ENCODE peak calls at places on chromosome 12, in six cellular contexts. D is A549, W is body of pancreas, C is transverse colon, J is uterus, F is esophagus muscularis mucosa. Y is an unnamed sample.

GRCh38 chr12:115922952-115923564 is 354.4 kb downstream of the MED13L start:
- DNase-seq in D (peak), W (no peak), C (no peak), J (no peak), F (no peak), Y (no peak)

GRCh38 chr12:101695698-101696097 is 1.7 kb upstream of the CHPT1 start:
- DNase-seq in D (no peak), W (no peak), C (no peak), J (no peak), F (no peak), Y (no peak)

GRCh38 chr12:132140501-132140900 is 3.6 kb downstream of the DDX51 start:
- DNase-seq in D (no peak), W (no peak), C (no peak), J (no peak), F (no peak), Y (no peak)

GRCh38 chr12:64890873-64891468 is 66.5 kb downstream of the TBC1D30 start:
- DNase-seq in D (peak), W (no peak), C (no peak), J (no peak), F (no peak), Y (no peak)

GRCh38 chr12:113899844-113900471 is 66.2 kb downstream of the RBM19 start:
- DNase-seq in D (no peak), W (peak), C (no peak), J (no peak), F (no peak), Y (no peak)

GRCh38 chr12:44157359-44157758 is 321.5 kb downstream of the TMEM117 start:
- DNase-seq in D (no peak), W (no peak), C (no peak), J (no peak), F (no peak), Y (no peak)

GRCh38 chr12:43238281-43238680 is 313.7 kb downstream of the ADAMTS20 start:
- DNase-seq in D (no peak), W (no peak), C (no peak), J (no peak), F (no peak), Y (no peak)

GRCh38 chr12:83313827-83314226 is 627.1 kb downstream of the TMTC2 start:
- DNase-seq in D (no peak), W (no peak), C (no peak), J (no peak), F (no peak), Y (no peak)

GRCh38 chr12:29858270-29858786 is 74.6 kb upstream of the TMTC1 start:
- DNase-seq in D (no peak), W (no peak), C (no peak), J (no peak), F (no peak), Y (no peak)

GRCh38 chr12:40144023-40144422 is 38.1 kb upstream of the SLC2A13 start:
- DNase-seq in D (no peak), W (no peak), C (no peak), J (no peak), F (no peak), Y (peak)

GRCh38 chr12:121405211-121405610 is 5.3 kb downstream of the RNF34 start:
- DNase-seq in D (no peak), W (no peak), C (no peak), J (no peak), F (no peak), Y (no peak)

GRCh38 chr12:70660620-70661219 is 23.5 kb upstream of the PTPRB start:
- DNase-seq in D (peak), W (no peak), C (no peak), J (no peak), F (no peak), Y (peak)

GRCh38 chr12:64186789-64187188 is 35.3 kb downstream of the KICS2 start:
- DNase-seq in D (peak), W (no peak), C (no peak), J (no peak), F (no peak), Y (no peak)

GRCh38 chr12:122830517-122831214 is 4.6 kb upstream of the HIP1R start:
- DNase-seq in D (peak), W (no peak), C (peak), J (no peak), F (no peak), Y (no peak)

GRCh38 chr12:107429006-107429698 is 256.4 kb upstream of the PWP1 start:
- DNase-seq in D (no peak), W (peak), C (peak), J (no peak), F (no peak), Y (no peak)

GRCh38 chr12:116406529-116406928 is 129.0 kb upstream of the MED13L start:
- DNase-seq in D (peak), W (peak), C (peak), J (peak), F (peak), Y (peak)

GRCh38 chr12:108338915-108339657 is at the start of gene CMKLR1:
- DNase-seq in D (no peak), W (no peak), C (peak), J (peak), F (peak), Y (peak)

GRCh38 chr12:115398311-115398781 is 714.4 kb upstream of the TBX3 start:
- DNase-seq in D (peak), W (no peak), C (peak), J (no peak), F (peak), Y (no peak)

GRCh38 chr12:51449569-51450246 is 25.1 kb downstream of the SLC4A8 start:
- DNase-seq in D (no peak), W (no peak), C (no peak), J (no peak), F (no peak), Y (no peak)

GRCh38 chr12:96434107-96434506 is 33.9 kb upstream of the CDK17 start:
- DNase-seq in D (no peak), W (no peak), C (peak), J (no peak), F (no peak), Y (no peak)

GRCh38 chr12:110010853-110011835 is 11.9 kb downstream of the ANKRD13A start:
- DNase-seq in D (no peak), W (no peak), C (peak), J (no peak), F (no peak), Y (no peak)

GRCh38 chr12:124511259-124511985 is 56.0 kb downstream of the NCOR2 start:
- DNase-seq in D (no peak), W (no peak), C (no peak), J (no peak), F (no peak), Y (no peak)

GRCh38 chr12:124508323-124509096 is 58.9 kb downstream of the NCOR2 start:
- DNase-seq in D (no peak), W (no peak), C (no peak), J (peak), F (no peak), Y (peak)

GRCh38 chr12:124509300-124509675 is 58.1 kb downstream of the NCOR2 start:
- DNase-seq in D (no peak), W (no peak), C (no peak), J (no peak), F (no peak), Y (no peak)

GRCh38 chr12:124509676-124510300 is 57.6 kb downstream of the NCOR2 start:
- DNase-seq in D (no peak), W (peak), C (peak), J (peak), F (peak), Y (peak)

DNA sequence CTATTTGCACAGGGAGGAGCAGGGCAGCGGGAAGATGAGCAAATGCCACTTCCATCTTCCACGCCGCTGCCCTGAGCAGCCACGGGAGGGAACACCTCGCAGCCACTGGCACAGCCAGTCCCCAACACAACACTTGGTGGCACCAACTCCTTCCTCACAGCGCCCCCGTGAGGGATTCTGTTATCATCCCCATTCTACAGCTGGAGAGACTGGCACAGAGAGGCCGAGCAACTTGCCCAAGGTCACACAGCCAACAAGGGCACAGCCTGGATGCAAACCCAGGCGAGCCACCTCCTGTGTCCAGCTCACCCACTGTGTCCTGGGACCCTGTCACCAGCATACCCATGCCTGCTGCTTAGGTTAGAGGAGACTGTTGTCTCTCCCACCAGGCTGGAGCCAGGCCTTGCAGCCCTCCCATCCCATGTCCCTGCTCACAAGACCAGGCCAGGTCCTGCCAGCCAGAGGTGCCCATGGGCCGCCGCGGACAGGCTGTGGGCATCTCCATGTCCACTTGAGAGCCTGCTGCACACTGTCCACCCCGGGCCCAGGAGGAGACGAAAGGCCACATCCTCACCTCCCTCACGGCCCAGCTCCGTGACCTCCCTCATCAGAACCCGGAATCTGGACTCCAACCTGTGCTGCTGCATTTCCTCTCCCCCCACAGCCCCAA is 57.0 kb downstream of the NCOR2 start:
- DNase-seq in D (peak), W (peak), C (peak), J (no peak), F (no peak), Y (peak)
- TF ChIP-seq CTCF in D (no peak), W (peak), C (no peak), J (no peak), F (no peak), Y (no peak)

GRCh38 chr12:630656-631632 is 32.3 kb downstream of the NINJ2 start:
- DNase-seq in D (no peak), W (no peak), C (peak), J (peak), F (no peak), Y (no peak)

GRCh38 chr12:636632-637031 is 26.6 kb downstream of the NINJ2 start:
- DNase-seq in D (no peak), W (no peak), C (no peak), J (no peak), F (no peak), Y (no peak)

GRCh38 chr12:627863-628805 is 35.1 kb downstream of the NINJ2 start:
- DNase-seq in D (no peak), W (no peak), C (no peak), J (no peak), F (no peak), Y (peak)

GRCh38 chr12:633731-634130 is 29.5 kb downstream of the NINJ2 start:
- DNase-seq in D (no peak), W (no peak), C (no peak), J (no peak), F (no peak), Y (no peak)

DNA sequence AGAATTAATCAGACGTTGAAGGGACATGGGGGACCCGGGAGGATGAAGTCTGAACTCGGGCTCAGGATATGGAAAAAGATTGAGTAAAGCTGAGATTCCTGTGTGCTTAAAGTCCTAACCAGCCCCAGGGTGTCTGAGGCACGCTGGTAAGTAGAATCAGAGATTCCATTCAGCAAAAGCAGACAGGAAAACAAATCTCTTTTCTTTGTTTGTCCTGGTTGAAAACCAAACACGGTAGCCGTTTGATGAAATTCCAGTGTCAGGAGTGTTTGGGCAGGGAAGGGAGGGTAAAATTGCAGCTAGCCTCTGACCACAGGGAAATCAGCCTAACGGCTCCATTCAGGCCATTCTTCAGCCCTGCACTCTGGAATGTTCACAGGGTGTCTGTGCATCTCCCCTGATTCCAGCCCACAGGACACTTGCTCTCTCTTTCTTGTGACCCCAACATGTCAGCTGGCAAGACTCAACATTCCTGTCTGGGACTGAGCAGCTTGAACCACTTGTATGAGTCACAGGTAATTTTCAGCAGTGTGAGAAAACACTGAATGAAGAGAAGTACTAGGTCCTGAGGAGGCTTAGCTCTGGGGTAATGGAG is 31.0 kb downstream of the NINJ2 start:
- DNase-seq in D (peak), W (no peak), C (no peak), J (no peak), F (no peak), Y (peak)
- H3K4me3 ChIP-seq in D (peak), W (no peak), C (no peak), J (no peak), F (no peak), Y (no peak)

DNA sequence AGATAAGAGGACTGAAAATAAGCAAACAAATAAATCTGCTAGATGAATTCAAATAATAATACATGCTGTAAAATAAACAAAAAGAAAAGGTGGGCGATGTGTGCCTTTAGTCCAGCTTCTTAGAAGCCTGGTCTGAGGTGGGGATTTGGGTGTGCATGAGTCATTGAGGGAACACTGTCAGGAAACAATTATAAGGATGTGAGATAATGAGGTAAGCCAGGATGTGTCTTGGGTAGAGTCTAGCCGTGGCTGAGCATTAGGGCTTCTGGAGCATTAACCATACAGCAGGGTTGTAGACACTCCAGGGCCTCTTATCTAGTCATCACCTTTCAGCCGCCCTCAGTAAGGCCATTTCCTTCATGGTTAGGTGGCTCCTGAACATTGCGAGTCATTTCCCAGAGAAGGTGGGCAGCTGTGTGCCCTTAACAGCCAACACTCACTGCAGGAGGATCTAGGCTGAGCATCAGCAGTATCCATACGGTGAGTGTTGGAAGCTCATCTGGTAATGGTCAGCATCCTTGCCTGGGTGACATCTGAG is 405.6 kb downstream of the GLT1D1 start:
- DNase-seq in D (no peak), W (no peak), C (no peak), J (no peak), F (peak), Y (no peak)
- TF ChIP-seq POLR2A in D (no peak), W (no peak), C (no peak), J (no peak), F (no peak), Y (no peak)

DNA sequence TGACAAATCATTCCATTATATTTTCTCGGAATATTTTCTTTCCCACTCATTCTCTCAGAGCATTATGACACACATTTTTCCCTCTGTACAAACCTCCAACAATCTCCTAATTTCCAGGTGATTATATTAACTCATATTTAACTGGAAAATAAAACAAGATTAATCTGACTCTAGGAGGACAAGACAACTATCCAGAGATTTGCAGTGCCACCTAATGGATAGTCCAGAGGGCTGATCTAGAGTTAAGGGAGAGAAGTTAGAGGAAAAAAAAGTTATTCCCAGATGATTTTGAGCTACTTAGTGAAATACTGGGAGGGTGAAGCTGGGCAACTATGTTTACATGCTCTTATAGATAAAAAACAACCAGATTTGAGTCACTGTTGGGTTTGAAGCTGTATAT is 161.7 kb downstream of the ALX1 start:
- DNase-seq in D (peak), W (no peak), C (no peak), J (no peak), F (no peak), Y (no peak)
- TF ChIP-seq CTCF in D (peak), W (no peak), C (no peak), J (no peak), F (no peak), Y (no peak)

GRCh38 chr12:3832738-3833137 is 40.5 kb downstream of the PARP11 start:
- DNase-seq in D (no peak), W (no peak), C (no peak), J (no peak), F (no peak), Y (no peak)

GRCh38 chr12:3828888-3829287 is 44.3 kb downstream of the PARP11 start:
- DNase-seq in D (no peak), W (no peak), C (no peak), J (no peak), F (no peak), Y (no peak)

GRCh38 chr12:3827301-3828000 is 45.7 kb downstream of the PARP11 start:
- DNase-seq in D (no peak), W (no peak), C (no peak), J (no peak), F (no peak), Y (no peak)
- H3K4me3 ChIP-seq in D (no peak), W (no peak), C (no peak), J (no peak), F (no peak), Y (no peak)

DNA sequence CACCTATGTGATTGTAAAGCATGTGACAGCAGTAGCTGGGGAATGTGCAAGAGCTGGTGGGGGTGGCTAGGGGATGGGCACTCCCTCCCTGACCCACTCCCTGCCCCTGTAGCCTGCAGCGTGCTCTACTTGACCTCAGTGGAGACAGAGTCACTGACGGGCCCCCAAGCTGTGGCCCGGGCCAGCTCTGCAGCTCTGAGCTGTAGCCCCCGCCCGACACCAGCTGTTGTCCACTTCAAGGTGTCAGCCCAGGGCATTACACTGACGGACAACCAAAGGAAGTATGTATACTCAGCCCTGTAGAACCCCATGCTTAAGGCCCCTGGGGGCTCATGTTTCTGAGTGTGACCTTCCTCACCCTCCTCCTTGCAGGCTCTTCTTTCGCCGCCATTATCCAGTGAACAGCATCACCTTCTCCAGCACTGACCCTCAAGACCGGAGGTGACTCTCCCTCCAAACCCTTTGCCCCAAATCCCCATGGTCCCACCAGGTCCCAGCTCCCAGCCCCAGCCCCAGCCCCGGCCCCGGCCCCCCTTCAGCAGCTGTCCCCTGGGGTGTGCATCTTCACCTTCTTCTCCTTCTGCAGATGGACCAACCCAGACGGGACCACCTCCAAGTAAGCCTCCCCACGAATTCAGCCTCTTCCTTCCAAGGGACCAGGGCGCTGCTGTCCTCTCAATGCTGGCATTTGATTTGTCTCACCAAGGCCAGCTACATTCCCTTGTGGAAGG is 13.3 kb downstream of the TNS2 start:
- DNase-seq in D (no peak), W (peak), C (no peak), J (peak), F (no peak), Y (no peak)
- TF ChIP-seq POLR2A in D (no peak), W (no peak), C (no peak), J (no peak), F (no peak), Y (no peak)

GRCh38 chr12:124610021-124610606 is 42.7 kb upstream of the NCOR2 start:
- DNase-seq in D (no peak), W (no peak), C (no peak), J (no peak), F (no peak), Y (no peak)

GRCh38 chr12:124607681-124608425 is 40.4 kb upstream of the NCOR2 start:
- DNase-seq in D (no peak), W (no peak), C (no peak), J (no peak), F (no peak), Y (no peak)

GRCh38 chr12:124608451-124608870 is 41.0 kb upstream of the NCOR2 start:
- DNase-seq in D (no peak), W (no peak), C (peak), J (no peak), F (no peak), Y (no peak)

GRCh38 chr12:124610629-124611558 is 43.5 kb upstream of the NCOR2 start:
- DNase-seq in D (no peak), W (no peak), C (no peak), J (no peak), F (no peak), Y (no peak)

DNA sequence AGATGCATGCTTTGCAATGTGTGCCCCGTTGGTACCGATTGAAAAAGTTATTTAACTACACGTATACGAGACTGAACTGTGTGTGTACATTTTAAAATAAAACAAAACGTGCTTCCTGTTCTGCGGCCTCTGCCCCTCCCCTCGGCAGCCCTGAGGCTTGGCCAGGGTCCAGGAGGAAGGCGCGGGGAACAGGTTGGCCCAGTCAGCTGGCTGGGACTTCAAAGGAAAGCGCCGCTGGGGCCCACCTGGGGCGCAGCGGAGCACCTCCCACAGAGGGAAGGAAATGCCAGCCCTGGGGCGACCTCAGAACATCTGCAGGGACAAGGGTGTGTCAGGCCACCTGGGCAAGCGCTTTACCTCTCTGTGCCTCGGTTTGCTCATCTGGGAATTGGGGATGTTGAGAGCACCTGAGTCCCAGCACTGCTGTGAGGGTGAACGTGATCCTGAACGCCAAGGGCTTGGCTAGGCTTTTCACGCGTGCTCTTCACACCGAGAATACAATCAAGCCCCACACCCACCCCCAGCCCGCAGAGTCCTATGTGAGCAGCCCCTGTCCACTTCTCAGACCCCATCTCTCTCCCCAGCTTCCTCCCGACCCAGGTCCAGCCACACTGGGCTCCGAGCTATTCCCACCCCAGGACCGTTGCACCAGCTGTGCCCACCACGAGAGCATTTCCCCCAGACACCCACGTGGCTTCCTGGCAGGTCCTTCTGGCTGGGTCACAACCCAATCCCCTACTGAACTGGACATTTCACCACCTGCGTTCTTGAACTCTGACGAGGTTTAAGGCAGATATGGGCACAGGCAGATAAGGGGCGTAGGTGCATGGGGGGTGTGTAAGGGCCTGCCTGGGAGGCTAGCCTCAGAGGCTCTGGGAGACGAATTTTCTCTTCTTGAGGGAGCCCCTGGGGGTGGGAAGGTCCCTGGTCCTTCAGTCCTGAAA is 41.9 kb upstream of the NCOR2 start:
- DNase-seq in D (peak), W (peak), C (peak), J (peak), F (no peak), Y (no peak)
- TF ChIP-seq CTCF in D (no peak), W (no peak), C (no peak), J (no peak), F (no peak), Y (no peak)

Y was measured in gastrocnemius medialis.